ENCODE peak calls at places on chromosomes 3 and 15, in seven cellular contexts. I is dermis microvascular lymphatic vessel endothelial cell, O is left cardiac atrium, L is neural crest cell, K is T-helper 17 cell, M is stomach, D is HS-5. Y is an unnamed sample.

GRCh38 chr3:10417849-10418248 is 87.5 kb downstream of the ATP2B2 start:
- DNase-seq in O (no peak), D (no peak), L (no peak), M (no peak), K (no peak), I (no peak), Y (peak)

GRCh38 chr3:128345195-128345594 is 121.5 kb downstream of the DNAJB8 start:
- DNase-seq in D (no peak), K (no peak), M (no peak), I (no peak), L (no peak), O (no peak), Y (no peak)

GRCh38 chr3:160968731-160969130 is 136.4 kb downstream of the B3GALNT1 start:
- DNase-seq in O (no peak), L (no peak), K (no peak), D (no peak), M (no peak), I (no peak), Y (no peak)

GRCh38 chr3:131141770-131142169 is 115.1 kb downstream of the NEK11 start:
- DNase-seq in I (no peak), O (no peak), M (no peak), K (no peak), D (no peak), L (no peak), Y (no peak)

GRCh38 chr3:14312375-14312774 is 90.0 kb upstream of the SLC6A6 start:
- DNase-seq in K (no peak), O (no peak), L (no peak), M (no peak), I (no peak), D (no peak), Y (no peak)

GRCh38 chr3:57911588-57911987 is 96.6 kb upstream of the FLNB start:
- DNase-seq in O (no peak), D (no peak), M (no peak), K (no peak), L (no peak), I (peak), Y (no peak)

GRCh38 chr3:101381809-101382208 is 61.4 kb upstream of the IMPG2 start:
- DNase-seq in I (peak), O (no peak), M (no peak), D (peak), K (no peak), L (no peak), Y (peak)

GRCh38 chr3:71681224-71681668 is 44.0 kb downstream of the EIF4E3 start:
- DNase-seq in O (peak), K (no peak), M (peak), I (peak), L (peak), D (no peak), Y (peak)

GRCh38 chr15:82709081-82709420 is 624 bp downstream of the AP3B2 start:
- DNase-seq in D (no peak), L (no peak), O (no peak), K (no peak), M (no peak), I (no peak), Y (no peak)

GRCh38 chr3:169914321-169914720 is 2.9 kb downstream of the SAMD7 start:
- DNase-seq in M (no peak), I (peak), K (no peak), O (no peak), L (no peak), D (peak), Y (no peak)

GRCh38 chr15:55253580-55253979 is 36.0 kb downstream of the RAB27A start:
- DNase-seq in O (no peak), K (no peak), L (no peak), D (peak), M (no peak), I (no peak), Y (no peak)

GRCh38 chr3:88219138-88219792 is 69.5 kb downstream of the C3orf38 start:
- DNase-seq in O (no peak), M (peak), L (peak), I (peak), K (peak), D (no peak), Y (peak)

GRCh38 chr3:60953406-60953805 is 297.8 kb downstream of the FHIT start:
- DNase-seq in I (no peak), D (no peak), O (no peak), K (no peak), M (no peak), L (no peak), Y (no peak)

GRCh38 chr15:28967071-28967470 is 81.3 kb downstream of the APBA2 start:
- DNase-seq in O (no peak), I (no peak), M (no peak), K (no peak), D (peak), L (no peak), Y (no peak)

GRCh38 chr15:76863693-76864092 is 41.4 kb downstream of the SCAPER start:
- DNase-seq in M (no peak), I (no peak), O (no peak), L (no peak), K (no peak), D (no peak), Y (no peak)

GRCh38 chr3:183185696-183186095 is 23.2 kb upstream of the LAMP3 start:
- DNase-seq in L (no peak), D (peak), M (no peak), K (no peak), I (peak), O (no peak), Y (no peak)

GRCh38 chr3:71490692-71491091 is 92.8 kb downstream of the FOXP1 start:
- DNase-seq in O (no peak), M (no peak), L (no peak), D (no peak), I (no peak), K (no peak), Y (no peak)

GRCh38 chr3:152321321-152321720 is 52.6 kb downstream of the MBNL1 start:
- DNase-seq in M (no peak), L (no peak), K (no peak), D (no peak), O (no peak), I (no peak), Y (no peak)

GRCh38 chr3:140290105-140290504 is 355.1 kb downstream of the CLSTN2 start:
- DNase-seq in L (no peak), D (no peak), K (no peak), M (no peak), O (no peak), I (no peak), Y (no peak)

GRCh38 chr3:139827833-139828232 is 107.2 kb upstream of the CLSTN2 start:
- DNase-seq in M (no peak), D (no peak), O (no peak), K (no peak), I (no peak), L (no peak), Y (no peak)

GRCh38 chr3:37973250-37974054 is 17.1 kb upstream of the VILL start:
- DNase-seq in D (no peak), M (no peak), I (no peak), O (no peak), L (no peak), K (no peak), Y (no peak)

GRCh38 chr15:78233496-78233895 is 869 bp downstream of the ACSBG1 start:
- DNase-seq in I (no peak), D (no peak), L (no peak), O (no peak), M (no peak), K (no peak), Y (no peak)

GRCh38 chr15:39579487-39580116 is 1.3 kb upstream of the THBS1 start:
- DNase-seq in K (no peak), O (peak), D (peak), L (peak), I (peak), M (peak), Y (no peak)

Y was measured in D341Med.